ENCODE peak calls at places on chromosomes 4 and X, in eight cellular contexts. One of them, this sample, is unnamed.

GRCh38 chrX:21702725-21703228 is 44.6 kb upstream of the KLHL34 start:
- DNase-seq in GM23248: no peak
- DNase-seq in neural progenitor cell: no peak
- DNase-seq in H1: no peak
- DNase-seq in MM.1S: no peak
- DNase-seq in IMR-90: no peak
- DNase-seq in astrocyte: no peak
- DNase-seq in HCT116: no peak
- DNase-seq in this sample: no peak

GRCh38 chrX:6738518-6739470 is 203.9 kb upstream of the VCX3A start:
- DNase-seq in GM23248: no peak
- DNase-seq in neural progenitor cell: no peak
- DNase-seq in H1: no peak
- DNase-seq in MM.1S: peak
- DNase-seq in IMR-90: no peak
- DNase-seq in astrocyte: no peak
- DNase-seq in HCT116: no peak
- DNase-seq in this sample: no peak

GRCh38 chr4:78065514-78066192 is 8.5 kb downstream of the FRAS1 start:
- DNase-seq in GM23248: no peak
- DNase-seq in neural progenitor cell: no peak
- DNase-seq in H1: no peak
- DNase-seq in MM.1S: no peak
- DNase-seq in IMR-90: no peak
- DNase-seq in astrocyte: no peak
- DNase-seq in HCT116: no peak
- DNase-seq in this sample: no peak

GRCh38 chrX:150100261-150100660 is 162.0 kb upstream of the EOLA2 start:
- DNase-seq in GM23248: peak
- DNase-seq in neural progenitor cell: no peak
- DNase-seq in H1: no peak
- DNase-seq in MM.1S: no peak
- DNase-seq in IMR-90: peak
- DNase-seq in astrocyte: peak
- DNase-seq in HCT116: no peak
- DNase-seq in this sample: no peak

GRCh38 chr4:118076958-118077766 is 42.9 kb downstream of the NDST3 start:
- DNase-seq in GM23248: peak
- DNase-seq in neural progenitor cell: peak
- DNase-seq in H1: peak
- DNase-seq in MM.1S: peak
- DNase-seq in IMR-90: peak
- DNase-seq in astrocyte: peak
- DNase-seq in HCT116: peak
- DNase-seq in this sample: peak

GRCh38 chrX:115378471-115378870 is 89.0 kb downstream of the LUZP4 start:
- DNase-seq in GM23248: peak
- DNase-seq in neural progenitor cell: no peak
- DNase-seq in H1: no peak
- DNase-seq in MM.1S: no peak
- DNase-seq in IMR-90: peak
- DNase-seq in astrocyte: peak
- DNase-seq in HCT116: no peak
- DNase-seq in this sample: peak

GRCh38 chr4:151227731-151228130 is 49.2 kb upstream of the PRSS48 start:
- DNase-seq in GM23248: peak
- DNase-seq in neural progenitor cell: no peak
- DNase-seq in H1: no peak
- DNase-seq in MM.1S: no peak
- DNase-seq in IMR-90: peak
- DNase-seq in astrocyte: peak
- DNase-seq in HCT116: no peak
- DNase-seq in this sample: no peak

GRCh38 chr4:3226944-3227343 is 22.0 kb upstream of the MSANTD1 start:
- DNase-seq in GM23248: no peak
- DNase-seq in neural progenitor cell: no peak
- DNase-seq in H1: no peak
- DNase-seq in MM.1S: no peak
- DNase-seq in IMR-90: no peak
- DNase-seq in astrocyte: no peak
- DNase-seq in HCT116: no peak
- DNase-seq in this sample: no peak

GRCh38 chr4:1050486-1051213 is 39.2 kb downstream of the FGFRL1 start:
- DNase-seq in GM23248: no peak
- DNase-seq in neural progenitor cell: peak
- DNase-seq in H1: peak
- DNase-seq in MM.1S: no peak
- DNase-seq in IMR-90: no peak
- DNase-seq in astrocyte: no peak
- DNase-seq in HCT116: no peak
- DNase-seq in this sample: no peak

GRCh38 chrX:38583185-38583584 is 21.8 kb downstream of the TSPAN7 start:
- DNase-seq in GM23248: no peak
- DNase-seq in neural progenitor cell: no peak
- DNase-seq in H1: no peak
- DNase-seq in MM.1S: no peak
- DNase-seq in IMR-90: no peak
- DNase-seq in astrocyte: no peak
- DNase-seq in HCT116: no peak
- DNase-seq in this sample: no peak

GRCh38 chr4:168488800-168489404 is 8.0 kb upstream of the PALLD start:
- DNase-seq in GM23248: no peak
- DNase-seq in neural progenitor cell: no peak
- DNase-seq in H1: no peak
- DNase-seq in MM.1S: no peak
- DNase-seq in IMR-90: no peak
- DNase-seq in astrocyte: no peak
- DNase-seq in HCT116: no peak
- DNase-seq in this sample: no peak

GRCh38 chr4:80201326-80202151 is 4.2 kb downstream of the PRDM8 start:
- DNase-seq in GM23248: peak
- DNase-seq in neural progenitor cell: peak
- DNase-seq in H1: peak
- DNase-seq in MM.1S: no peak
- DNase-seq in IMR-90: peak
- DNase-seq in astrocyte: peak
- DNase-seq in HCT116: no peak
- DNase-seq in this sample: no peak

GRCh38 chr4:107349732-107350131 is 313.6 kb upstream of the DKK2 start:
- DNase-seq in GM23248: no peak
- DNase-seq in neural progenitor cell: peak
- DNase-seq in H1: no peak
- DNase-seq in MM.1S: no peak
- DNase-seq in IMR-90: no peak
- DNase-seq in astrocyte: no peak
- DNase-seq in HCT116: no peak
- DNase-seq in this sample: no peak
- H3K4me2 ChIP-seq in GM23248: no peak
- H3K4me2 ChIP-seq in neural progenitor cell: peak
- H3K4me2 ChIP-seq in H1: peak
- H3K4me2 ChIP-seq in MM.1S: no peak
- H3K4me2 ChIP-seq in IMR-90: no peak
- H3K4me2 ChIP-seq in astrocyte: peak
- H3K4me2 ChIP-seq in HCT116: no peak
- H3K4me2 ChIP-seq in this sample: no peak

GRCh38 chr4:88820723-88821368 is 123.2 kb upstream of the NAP1L5 start:
- DNase-seq in GM23248: no peak
- DNase-seq in neural progenitor cell: no peak
- DNase-seq in H1: no peak
- DNase-seq in MM.1S: no peak
- DNase-seq in IMR-90: peak
- DNase-seq in astrocyte: no peak
- DNase-seq in HCT116: no peak
- DNase-seq in this sample: no peak
- H3K4me2 ChIP-seq in GM23248: no peak
- H3K4me2 ChIP-seq in neural progenitor cell: peak
- H3K4me2 ChIP-seq in H1: no peak
- H3K4me2 ChIP-seq in MM.1S: no peak
- H3K4me2 ChIP-seq in IMR-90: peak
- H3K4me2 ChIP-seq in astrocyte: peak
- H3K4me2 ChIP-seq in HCT116: no peak
- H3K4me2 ChIP-seq in this sample: peak

GRCh38 chr4:40722576-40723161 is 27.1 kb upstream of the NSUN7 start:
- DNase-seq in GM23248: no peak
- DNase-seq in neural progenitor cell: no peak
- DNase-seq in H1: no peak
- DNase-seq in MM.1S: no peak
- DNase-seq in IMR-90: no peak
- DNase-seq in astrocyte: no peak
- DNase-seq in HCT116: no peak
- DNase-seq in this sample: peak
- H3K4me2 ChIP-seq in GM23248: no peak
- H3K4me2 ChIP-seq in neural progenitor cell: no peak
- H3K4me2 ChIP-seq in H1: no peak
- H3K4me2 ChIP-seq in MM.1S: no peak
- H3K4me2 ChIP-seq in IMR-90: no peak
- H3K4me2 ChIP-seq in astrocyte: no peak
- H3K4me2 ChIP-seq in HCT116: no peak
- H3K4me2 ChIP-seq in this sample: peak

GRCh38 chr4:110671679-110672078 is 48.8 kb upstream of the PITX2 start:
- DNase-seq in GM23248: no peak
- DNase-seq in neural progenitor cell: no peak
- DNase-seq in H1: no peak
- DNase-seq in MM.1S: no peak
- DNase-seq in IMR-90: no peak
- DNase-seq in astrocyte: no peak
- DNase-seq in HCT116: no peak
- DNase-seq in this sample: no peak

GRCh38 chr4:110667670-110668069 is 44.8 kb upstream of the PITX2 start:
- DNase-seq in GM23248: no peak
- DNase-seq in neural progenitor cell: no peak
- DNase-seq in H1: no peak
- DNase-seq in MM.1S: no peak
- DNase-seq in IMR-90: no peak
- DNase-seq in astrocyte: no peak
- DNase-seq in HCT116: no peak
- DNase-seq in this sample: no peak

GRCh38 chr4:110666030-110666429 is 43.2 kb upstream of the PITX2 start:
- DNase-seq in GM23248: no peak
- DNase-seq in neural progenitor cell: no peak
- DNase-seq in H1: no peak
- DNase-seq in MM.1S: no peak
- DNase-seq in IMR-90: no peak
- DNase-seq in astrocyte: no peak
- DNase-seq in HCT116: no peak
- DNase-seq in this sample: no peak

GRCh38 chr4:110668463-110669245 is 45.8 kb upstream of the PITX2 start:
- DNase-seq in GM23248: no peak
- DNase-seq in neural progenitor cell: no peak
- DNase-seq in H1: no peak
- DNase-seq in MM.1S: no peak
- DNase-seq in IMR-90: no peak
- DNase-seq in astrocyte: no peak
- DNase-seq in HCT116: no peak
- DNase-seq in this sample: no peak

GRCh38 chr4:110669663-110670062 is 46.8 kb upstream of the PITX2 start:
- DNase-seq in GM23248: peak
- DNase-seq in neural progenitor cell: no peak
- DNase-seq in H1: no peak
- DNase-seq in MM.1S: no peak
- DNase-seq in IMR-90: no peak
- DNase-seq in astrocyte: no peak
- DNase-seq in HCT116: no peak
- DNase-seq in this sample: peak
- H3K4me2 ChIP-seq in GM23248: no peak
- H3K4me2 ChIP-seq in neural progenitor cell: no peak
- H3K4me2 ChIP-seq in H1: no peak
- H3K4me2 ChIP-seq in MM.1S: no peak
- H3K4me2 ChIP-seq in IMR-90: no peak
- H3K4me2 ChIP-seq in astrocyte: no peak
- H3K4me2 ChIP-seq in HCT116: no peak
- H3K4me2 ChIP-seq in this sample: no peak

GRCh38 chr4:53552711-53553110 is 38.6 kb downstream of the LNX1 start:
- DNase-seq in GM23248: peak
- DNase-seq in neural progenitor cell: no peak
- DNase-seq in H1: no peak
- DNase-seq in MM.1S: no peak
- DNase-seq in IMR-90: no peak
- DNase-seq in astrocyte: no peak
- DNase-seq in HCT116: no peak
- DNase-seq in this sample: no peak
- H3K4me2 ChIP-seq in GM23248: no peak
- H3K4me2 ChIP-seq in neural progenitor cell: no peak
- H3K4me2 ChIP-seq in H1: no peak
- H3K4me2 ChIP-seq in MM.1S: no peak
- H3K4me2 ChIP-seq in IMR-90: no peak
- H3K4me2 ChIP-seq in astrocyte: no peak
- H3K4me2 ChIP-seq in HCT116: no peak
- H3K4me2 ChIP-seq in this sample: no peak

GRCh38 chr4:120053916-120054315 is 12.7 kb downstream of the MAD2L1 start:
- DNase-seq in GM23248: no peak
- DNase-seq in neural progenitor cell: no peak
- DNase-seq in H1: no peak
- DNase-seq in MM.1S: no peak
- DNase-seq in IMR-90: no peak
- DNase-seq in astrocyte: no peak
- DNase-seq in HCT116: no peak
- DNase-seq in this sample: no peak
- H3K4me2 ChIP-seq in GM23248: no peak
- H3K4me2 ChIP-seq in neural progenitor cell: no peak
- H3K4me2 ChIP-seq in H1: no peak
- H3K4me2 ChIP-seq in MM.1S: no peak
- H3K4me2 ChIP-seq in IMR-90: no peak
- H3K4me2 ChIP-seq in astrocyte: no peak
- H3K4me2 ChIP-seq in HCT116: no peak
- H3K4me2 ChIP-seq in this sample: no peak

GRCh38 chr4:183321516-183321915 is 710 bp downstream of the CLDN24 start:
- DNase-seq in GM23248: no peak
- DNase-seq in neural progenitor cell: no peak
- DNase-seq in H1: no peak
- DNase-seq in MM.1S: no peak
- DNase-seq in IMR-90: no peak
- DNase-seq in astrocyte: no peak
- DNase-seq in HCT116: no peak
- DNase-seq in this sample: no peak

GRCh38 chr4:183322326-183322725 is at the start of gene CLDN24:
- DNase-seq in GM23248: no peak
- DNase-seq in neural progenitor cell: no peak
- DNase-seq in H1: no peak
- DNase-seq in MM.1S: no peak
- DNase-seq in IMR-90: no peak
- DNase-seq in astrocyte: no peak
- DNase-seq in HCT116: no peak
- DNase-seq in this sample: no peak

GRCh38 chr4:183320211-183321068 is at the start of gene CLDN22:
- DNase-seq in GM23248: no peak
- DNase-seq in neural progenitor cell: no peak
- DNase-seq in H1: no peak
- DNase-seq in MM.1S: no peak
- DNase-seq in IMR-90: peak
- DNase-seq in astrocyte: no peak
- DNase-seq in HCT116: no peak
- DNase-seq in this sample: no peak

GRCh38 chr4:183323295-183323694 is 1.1 kb upstream of the CLDN24 start:
- DNase-seq in GM23248: no peak
- DNase-seq in neural progenitor cell: no peak
- DNase-seq in H1: no peak
- DNase-seq in MM.1S: no peak
- DNase-seq in IMR-90: no peak
- DNase-seq in astrocyte: no peak
- DNase-seq in HCT116: no peak
- DNase-seq in this sample: no peak

GRCh38 chr4:183321079-183321478 is 1.0 kb upstream of the CLDN22 start:
- DNase-seq in GM23248: no peak
- DNase-seq in neural progenitor cell: no peak
- DNase-seq in H1: no peak
- DNase-seq in MM.1S: no peak
- DNase-seq in IMR-90: no peak
- DNase-seq in astrocyte: no peak
- DNase-seq in HCT116: no peak
- DNase-seq in this sample: no peak
- H3K4me2 ChIP-seq in GM23248: no peak
- H3K4me2 ChIP-seq in neural progenitor cell: no peak
- H3K4me2 ChIP-seq in H1: no peak
- H3K4me2 ChIP-seq in MM.1S: no peak
- H3K4me2 ChIP-seq in IMR-90: no peak
- H3K4me2 ChIP-seq in astrocyte: no peak
- H3K4me2 ChIP-seq in HCT116: no peak
- H3K4me2 ChIP-seq in this sample: no peak